ENCODE peak calls at places on chromosomes 3 and 15, in nine cellular contexts. M is heart right ventricle; Y is uterus; G is Peyer's patch; S is CD4-positive, alpha-beta memory T cell; R is A549; C is cardiac muscle cell; E is body of pancreas; Q is kidney. W is an unnamed sample.

GRCh38 chr3:41715376-41715775 is 246.5 kb downstream of the ULK4 start:
- DNase-seq in M (no peak), Y (no peak), G (no peak), S (no peak), R (no peak), C (no peak), E (no peak), Q (no peak), W (no peak)

GRCh38 chr15:67717776-67718175 is 107.5 kb upstream of the SKOR1 start:
- DNase-seq in M (no peak), Y (no peak), G (no peak), S (no peak), R (no peak), C (no peak), E (no peak), Q (no peak), W (no peak)

GRCh38 chr3:167750273-167750971 is 14.9 kb downstream of the SERPINI1 start:
- DNase-seq in M (no peak), Y (no peak), G (no peak), S (peak; percentile 14), R (no peak), C (no peak), E (no peak), Q (no peak), W (no peak)

GRCh38 chr15:80434926-80435720 is 30.9 kb downstream of the ARNT2 start:
- DNase-seq in M (no peak), Y (no peak), G (no peak), S (no peak), R (no peak), C (no peak), E (no peak), Q (no peak), W (no peak)

GRCh38 chr3:53252105-53252946 is 3.5 kb downstream of the TKT start:
- DNase-seq in M (no peak), Y (no peak), G (no peak), S (no peak), R (no peak), C (peak; percentile 50), E (no peak), Q (no peak), W (peak; percentile 43)

GRCh38 chr3:59607628-59608027 is 557.8 kb upstream of the CFAP20DC start:
- DNase-seq in M (no peak), Y (no peak), G (no peak), S (no peak), R (peak; percentile 6), C (peak; percentile 7), E (no peak), Q (no peak), W (no peak)

GRCh38 chr3:105647047-105647446 is 221.8 kb downstream of the CBLB start:
- DNase-seq in M (no peak), Y (no peak), G (no peak), S (no peak), R (peak; percentile 76), C (peak; percentile 93), E (no peak), Q (no peak), W (no peak)

GRCh38 chr3:12508316-12508715 is 24.0 kb downstream of the TSEN2 start:
- DNase-seq in M (no peak), Y (peak; percentile 36), G (no peak), S (no peak), R (peak; percentile 16), C (peak; percentile 95), E (no peak), Q (no peak), W (no peak)

GRCh38 chr3:121992601-121993560 is 29.2 kb downstream of the ILDR1 start:
- DNase-seq in M (no peak), Y (no peak), G (no peak), S (no peak), R (no peak), C (no peak), E (no peak), Q (no peak), W (no peak)

GRCh38 chr3:112889357-112889756 is 42.7 kb upstream of the CD200R1L start:
- DNase-seq in M (no peak), Y (no peak), G (no peak), S (no peak), R (no peak), C (no peak), E (no peak), Q (no peak), W (no peak)

GRCh38 chr15:57548835-57549234 is 42.9 kb upstream of the MYZAP start:
- DNase-seq in M (no peak), Y (no peak), G (no peak), S (no peak), R (no peak), C (no peak), E (no peak), Q (no peak), W (no peak)

GRCh38 chr15:74013374-74013893 is 18.9 kb downstream of the PML start:
- DNase-seq in M (no peak), Y (no peak), G (no peak), S (no peak), R (no peak), C (no peak), E (no peak), Q (no peak), W (no peak)

GRCh38 chr15:74007820-74008371 is 13.4 kb downstream of the PML start:
- DNase-seq in M (no peak), Y (no peak), G (no peak), S (no peak), R (no peak), C (no peak), E (no peak), Q (no peak), W (no peak)

GRCh38 chr15:74008901-74009300 is 14.4 kb downstream of the PML start:
- DNase-seq in M (no peak), Y (no peak), G (no peak), S (no peak), R (no peak), C (no peak), E (no peak), Q (no peak), W (no peak)

GRCh38 chr15:74011610-74012009 is 17.1 kb downstream of the PML start:
- DNase-seq in M (peak; percentile 83), Y (peak; percentile 63), G (no peak), S (no peak), R (no peak), C (peak; percentile 91), E (peak; percentile 34), Q (no peak), W (peak; percentile 81)

DNA sequence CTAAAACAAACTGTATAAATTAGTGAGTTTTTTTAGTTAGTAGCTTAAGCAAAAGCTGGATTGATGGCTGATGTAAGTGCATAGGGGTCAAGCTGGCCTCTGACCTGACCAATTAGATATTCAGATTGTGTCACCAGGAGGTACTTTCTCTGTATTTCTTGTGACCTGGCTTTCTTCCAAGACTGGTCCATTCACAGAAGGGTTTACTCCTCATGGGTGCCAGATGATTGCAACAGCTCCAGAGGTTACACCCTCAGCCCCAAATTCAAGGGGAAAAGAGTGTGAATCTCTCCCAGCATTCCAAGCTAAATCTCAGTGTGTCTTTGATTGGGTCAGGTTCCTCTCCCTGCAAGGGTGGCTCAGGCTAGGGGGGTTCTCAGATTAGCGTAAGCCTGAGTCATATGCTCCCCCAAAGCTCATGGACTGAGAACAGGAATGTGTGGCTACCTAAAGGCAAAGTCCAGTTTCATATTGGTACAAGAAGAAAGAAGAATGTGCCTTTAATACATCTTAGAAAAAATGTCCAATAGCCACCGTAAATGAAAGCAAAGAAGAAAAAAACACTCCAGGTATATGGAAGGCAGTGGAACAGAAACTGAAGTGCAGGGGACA is 16.5 kb downstream of the PML start:
- DNase-seq in M (no peak), Y (no peak), G (no peak), S (no peak), R (no peak), C (peak; percentile 81), E (no peak), Q (no peak), W (no peak)
- H3K4me3 ChIP-seq in M (no peak overlapping the region), Y (no peak overlapping the region), G (no peak overlapping the region), S (no peak overlapping the region), R (no peak overlapping the region), C (no peak overlapping the region), E (no peak overlapping the region), Q (no peak overlapping the region), W (no peak overlapping the region)

DNA sequence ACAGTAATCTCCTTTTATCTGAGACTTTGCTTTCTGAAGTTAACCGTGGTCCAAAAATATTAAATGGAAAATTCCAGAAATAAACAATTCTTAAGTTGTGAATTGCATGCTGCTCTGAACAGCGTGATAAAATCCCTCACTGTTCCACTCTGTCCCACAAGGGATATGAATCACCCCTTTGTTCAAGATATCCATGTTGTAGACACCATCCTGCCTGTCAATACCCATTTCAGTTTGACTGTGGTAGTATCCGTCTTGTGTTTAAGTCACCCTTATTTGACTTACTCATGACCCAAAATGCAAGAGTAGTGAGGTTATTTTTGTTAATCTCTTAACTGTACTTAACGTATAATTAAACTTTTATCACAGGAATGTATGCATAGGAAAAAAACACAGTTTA is 435.0 kb downstream of the SHQ1 start:
- DNase-seq in M (no peak), Y (no peak), G (no peak), S (no peak), R (no peak), C (peak; percentile 75), E (no peak), Q (no peak), W (no peak)
- H3K4me1 ChIP-seq in M (peaks cover 2% of the 10 kb centered on the region), Y (no peaks in the 10 kb centered on the region), G (no peaks in the 10 kb centered on the region), S (peaks cover 61% of the 10 kb centered on the region), R (peaks cover 17% of the 10 kb centered on the region), C (peaks cover 18% of the 10 kb centered on the region), E (peaks cover 27% of the 10 kb centered on the region), Q (peaks cover 2% of the 10 kb centered on the region), W (peaks cover 14% of the 10 kb centered on the region)

GRCh38 chr15:99506399-99506798 is 59.4 kb upstream of the MEF2A start:
- DNase-seq in M (no peak), Y (no peak), G (no peak), S (no peak), R (no peak), C (no peak), E (no peak), Q (no peak), W (no peak)

GRCh38 chr15:99507732-99508571 is 57.8 kb upstream of the MEF2A start:
- DNase-seq in M (peak; percentile 56), Y (peak; percentile 75), G (no peak), S (no peak), R (no peak), C (peak; percentile 84), E (no peak), Q (no peak), W (peak; percentile 74)

GRCh38 chr15:99509686-99510461 is 55.9 kb upstream of the MEF2A start:
- DNase-seq in M (no peak), Y (no peak), G (no peak), S (no peak), R (no peak), C (peak; percentile 17), E (no peak), Q (no peak), W (peak; percentile 74)

GRCh38 chr15:99507016-99507731 is 58.6 kb upstream of the MEF2A start:
- DNase-seq in M (peak; percentile 82), Y (peak; percentile 48), G (no peak), S (no peak), R (no peak), C (peak; percentile 94), E (peak; percentile 39), Q (peak; percentile 85), W (peak; percentile 86)

GRCh38 chr15:99508807-99509311 is 56.9 kb upstream of the MEF2A start:
- DNase-seq in M (no peak), Y (no peak), G (no peak), S (no peak), R (no peak), C (no peak), E (no peak), Q (no peak), W (peak; percentile 57)
- H3K27ac ChIP-seq in M (peak overlapping the region; percentile 82), Y (peak overlapping the region; percentile 85), G (peak overlapping the region; percentile 50), S (no peak overlapping the region), R (no peak overlapping the region), C (no peak overlapping the region), E (no peak overlapping the region), Q (no peak overlapping the region), W (no peak overlapping the region)

GRCh38 chr15:93088200-93088980 is 621 bp downstream of the RGMA start:
- DNase-seq in M (no peak), Y (peak; percentile 50), G (no peak), S (peak; percentile 11), R (peak; percentile 31), C (peak; percentile 15), E (peak; percentile 31), Q (peak; percentile 79), W (peak; percentile 42)
- H3K4me3 ChIP-seq in M (peak overlapping the region; percentile 73), Y (peak overlapping the region; percentile 50), G (peak overlapping the region; percentile 35), S (no peak overlapping the region), R (peak overlapping the region; percentile 45), C (peak overlapping the region; percentile 27), E (peak overlapping the region; percentile 47), Q (peak overlapping the region; percentile 46), W (peak overlapping the region; percentile 89)

W was measured in right cardiac atrium.